ENCODE peak calls at places on chromosome 6, in eight cellular contexts. O is A549, F is HCT116, J is SK-N-SH, S is K562, M is WTC11, E is GM12878, Y is HepG2. G is an unnamed sample.

GRCh38 chr6:25476126-25476525 is 175.9 kb upstream of the SCGN start:
- DNase-seq in O (no peak), F (no peak), J (no peak), S (no peak), M (no peak), E (no peak), Y (no peak), G (no peak)

GRCh38 chr6:6008648-6009421 is 2.1 kb upstream of the NRN1 start:
- DNase-seq in O (peak), F (peak), J (peak), S (peak), M (peak), E (peak), Y (peak), G (peak)

GRCh38 chr6:46677314-46677654 is 10.4 kb upstream of the TDRD6 start:
- DNase-seq in O (peak), F (no peak), J (no peak), S (no peak), M (no peak), E (no peak), Y (peak), G (no peak)

GRCh38 chr6:132490478-132491204 is 22.3 kb downstream of the STX7 start:
- DNase-seq in O (no peak), F (no peak), J (no peak), S (no peak), M (no peak), E (no peak), Y (no peak), G (peak)

GRCh38 chr6:160071805-160072687 is 49.6 kb upstream of the SLC22A1 start:
- DNase-seq in O (peak), F (no peak), J (no peak), S (no peak), M (peak), E (no peak), Y (no peak), G (no peak)

GRCh38 chr6:111478749-111479148 is 4.3 kb downstream of the REV3L start:
- DNase-seq in O (peak), F (peak), J (no peak), S (no peak), M (no peak), E (peak), Y (peak), G (peak)

GRCh38 chr6:140050232-140050995 is 676.0 kb upstream of the CITED2 start:
- DNase-seq in O (no peak), F (no peak), J (peak), S (no peak), M (no peak), E (no peak), Y (peak), G (no peak)

GRCh38 chr6:123777554-123777953 is 26.1 kb upstream of the NKAIN2 start:
- DNase-seq in O (no peak), F (no peak), J (no peak), S (no peak), M (no peak), E (no peak), Y (no peak), G (peak)

GRCh38 chr6:43628392-43629103 is 516 bp downstream of the GTPBP2 start:
- DNase-seq in O (peak), F (peak), J (peak), S (peak), M (peak), E (no peak), Y (peak), G (peak)

GRCh38 chr6:22308939-22309338 is 12.1 kb upstream of the PRL start:
- DNase-seq in O (no peak), F (no peak), J (no peak), S (no peak), M (no peak), E (no peak), Y (no peak), G (no peak)

GRCh38 chr6:35663447-35664235 is 25.1 kb downstream of the FKBP5 start:
- DNase-seq in O (no peak), F (no peak), J (no peak), S (no peak), M (no peak), E (no peak), Y (no peak), G (peak)

GRCh38 chr6:1678201-1678600 is 68.5 kb downstream of the FOXC1 start:
- DNase-seq in O (no peak), F (no peak), J (no peak), S (no peak), M (no peak), E (no peak), Y (no peak), G (peak)

GRCh38 chr6:118656822-118657451 is 5.5 kb upstream of the CEP85L start:
- DNase-seq in O (no peak), F (no peak), J (no peak), S (no peak), M (no peak), E (no peak), Y (no peak), G (no peak)

GRCh38 chr6:6600865-6601264 is 12.3 kb downstream of the LY86 start:
- DNase-seq in O (no peak), F (no peak), J (no peak), S (no peak), M (no peak), E (no peak), Y (peak), G (no peak)

GRCh38 chr6:82818727-82819126 is 246.9 kb downstream of the UBE3D start:
- DNase-seq in O (no peak), F (no peak), J (no peak), S (no peak), M (no peak), E (no peak), Y (no peak), G (no peak)

GRCh38 chr6:55557176-55557575 is 21.8 kb downstream of the HMGCLL1 start:
- DNase-seq in O (no peak), F (no peak), J (no peak), S (no peak), M (no peak), E (no peak), Y (no peak), G (no peak)

GRCh38 chr6:27126815-27127537 is 120.5 kb upstream of the PRSS16 start:
- DNase-seq in O (peak), F (peak), J (peak), S (peak), M (peak), E (peak), Y (peak), G (peak)

GRCh38 chr6:159074120-159074684 is 29.4 kb upstream of the TAGAP start:
- DNase-seq in O (peak), F (peak), J (peak), S (peak), M (no peak), E (no peak), Y (no peak), G (peak)

GRCh38 chr6:49406241-49406970 is 56.6 kb downstream of the MMUT start:
- DNase-seq in O (no peak), F (no peak), J (no peak), S (no peak), M (no peak), E (no peak), Y (no peak), G (no peak)

GRCh38 chr6:44464527-44465310 is 77.2 kb downstream of the CDC5L start:
- DNase-seq in O (no peak), F (no peak), J (no peak), S (no peak), M (no peak), E (no peak), Y (peak), G (no peak)

GRCh38 chr6:40097590-40097989 is 163.3 kb upstream of the MOCS1 start:
- DNase-seq in O (no peak), F (no peak), J (no peak), S (no peak), M (no peak), E (no peak), Y (no peak), G (no peak)

GRCh38 chr6:140388141-140388802 is 1013.8 kb upstream of the CITED2 start:
- DNase-seq in O (peak), F (no peak), J (no peak), S (no peak), M (no peak), E (no peak), Y (peak), G (no peak)

GRCh38 chr6:116682334-116682712 is 1.3 kb downstream of the KPNA5 start:
- DNase-seq in O (no peak), F (no peak), J (peak), S (no peak), M (no peak), E (peak), Y (no peak), G (peak)

GRCh38 chr6:22366214-22366613 is 69.4 kb upstream of the PRL start:
- DNase-seq in O (no peak), F (no peak), J (no peak), S (no peak), M (no peak), E (no peak), Y (no peak), G (no peak)

GRCh38 chr6:167892835-167893234 is 66.1 kb downstream of the AFDN start:
- DNase-seq in O (no peak), F (no peak), J (no peak), S (no peak), M (peak), E (no peak), Y (no peak), G (no peak)

GRCh38 chr6:8065519-8065911 is 1.3 kb upstream of the BLOC1S5 start:
- DNase-seq in O (no peak), F (no peak), J (no peak), S (no peak), M (no peak), E (peak), Y (no peak), G (no peak)

GRCh38 chr6:53566755-53567154 is 21.9 kb upstream of the GCLC start:
- DNase-seq in O (no peak), F (no peak), J (no peak), S (no peak), M (no peak), E (no peak), Y (no peak), G (no peak)

GRCh38 chr6:22333802-22334201 is 37.0 kb upstream of the PRL start:
- DNase-seq in O (no peak), F (no peak), J (no peak), S (no peak), M (no peak), E (no peak), Y (no peak), G (no peak)

GRCh38 chr6:130107710-130108109 is 89.3 kb downstream of the L3MBTL3 start:
- DNase-seq in O (no peak), F (no peak), J (no peak), S (no peak), M (no peak), E (no peak), Y (no peak), G (no peak)

GRCh38 chr6:70599187-70599586 is 32.5 kb downstream of the SDHAF4 start:
- DNase-seq in O (no peak), F (no peak), J (no peak), S (no peak), M (no peak), E (no peak), Y (no peak), G (no peak)

GRCh38 chr6:133184798-133185380 is 56.3 kb upstream of the EYA4 start:
- DNase-seq in O (peak), F (no peak), J (no peak), S (no peak), M (no peak), E (no peak), Y (no peak), G (peak)

GRCh38 chr6:138769102-138769676 is 4.4 kb upstream of the CCDC28A start:
- DNase-seq in O (no peak), F (no peak), J (no peak), S (no peak), M (no peak), E (no peak), Y (no peak), G (peak)

GRCh38 chr6:134551245-134551960 is 233.5 kb upstream of the SGK1 start:
- DNase-seq in O (peak), F (no peak), J (no peak), S (no peak), M (no peak), E (no peak), Y (no peak), G (peak)

GRCh38 chr6:39925191-39925930 is 8.9 kb downstream of the MOCS1 start:
- DNase-seq in O (no peak), F (no peak), J (no peak), S (no peak), M (no peak), E (no peak), Y (no peak), G (no peak)

GRCh38 chr6:106745396-106745795 is 116.0 kb downstream of the QRSL1 start:
- DNase-seq in O (no peak), F (no peak), J (no peak), S (no peak), M (no peak), E (no peak), Y (peak), G (no peak)

GRCh38 chr6:106744781-106745180 is 115.4 kb downstream of the QRSL1 start:
- DNase-seq in O (no peak), F (no peak), J (no peak), S (no peak), M (no peak), E (no peak), Y (no peak), G (no peak)

GRCh38 chr6:106746660-106747059 is 117.3 kb downstream of the QRSL1 start:
- DNase-seq in O (peak), F (no peak), J (no peak), S (no peak), M (no peak), E (no peak), Y (peak), G (no peak)

GRCh38 chr6:106747139-106747538 is 117.8 kb downstream of the QRSL1 start:
- DNase-seq in O (no peak), F (no peak), J (no peak), S (no peak), M (no peak), E (no peak), Y (no peak), G (no peak)

DNA sequence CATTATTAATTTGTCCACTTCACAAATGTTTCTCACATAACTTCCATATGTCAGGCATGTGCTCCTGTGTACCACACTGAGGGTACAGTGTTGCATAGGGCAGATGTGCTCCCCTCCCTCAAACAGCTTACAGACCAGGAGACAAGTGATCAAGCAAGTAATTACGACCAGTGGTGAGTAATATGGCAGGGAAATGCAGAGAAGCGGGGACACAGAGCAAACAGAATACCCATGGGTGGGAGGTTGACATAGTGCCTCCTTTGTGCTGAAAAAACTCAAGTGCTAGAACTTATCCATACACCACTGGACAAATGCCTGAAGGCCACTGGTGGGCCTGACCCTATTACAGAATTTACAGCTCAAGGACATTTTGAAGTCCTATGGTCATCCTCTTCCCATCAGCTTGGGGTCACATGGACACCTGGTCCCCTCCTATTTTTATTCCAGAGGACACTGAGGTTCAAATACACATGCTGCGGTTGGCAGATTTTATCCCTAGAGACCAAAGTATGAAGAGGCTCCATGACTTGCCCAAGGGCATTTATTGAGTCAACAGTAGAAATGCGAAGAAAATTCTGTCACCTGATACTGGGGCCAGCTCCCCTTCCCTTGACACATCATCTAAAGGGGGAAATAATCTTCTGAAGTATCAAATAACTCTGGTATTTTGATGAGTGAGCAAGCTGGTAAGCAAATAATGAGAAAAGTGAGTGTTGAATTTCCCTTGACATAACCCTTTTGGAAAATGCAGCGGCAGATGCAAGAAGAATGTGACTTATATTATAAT is 116.6 kb downstream of the QRSL1 start:
- DNase-seq in O (peak), F (no peak), J (no peak), S (no peak), M (no peak), E (no peak), Y (peak), G (no peak)
- TF ChIP-seq MAX in O (peak), F (no peak), J (no peak), S (no peak), M (no peak), E (no peak), Y (no peak), G (no peak)

GRCh38 chr6:158022749-158023596 is 41.3 kb downstream of the SYNJ2 start:
- DNase-seq in O (no peak), F (no peak), J (no peak), S (no peak), M (no peak), E (no peak), Y (no peak), G (no peak)

GRCh38 chr6:158024566-158025297 is 43.1 kb downstream of the SYNJ2 start:
- DNase-seq in O (no peak), F (no peak), J (no peak), S (peak), M (no peak), E (no peak), Y (no peak), G (no peak)

GRCh38 chr6:158021376-158021775 is 39.7 kb downstream of the SYNJ2 start:
- DNase-seq in O (no peak), F (no peak), J (no peak), S (no peak), M (no peak), E (no peak), Y (no peak), G (no peak)

GRCh38 chr6:158021814-158022748 is 40.4 kb downstream of the SYNJ2 start:
- DNase-seq in O (no peak), F (no peak), J (no peak), S (no peak), M (no peak), E (no peak), Y (no peak), G (no peak)

DNA sequence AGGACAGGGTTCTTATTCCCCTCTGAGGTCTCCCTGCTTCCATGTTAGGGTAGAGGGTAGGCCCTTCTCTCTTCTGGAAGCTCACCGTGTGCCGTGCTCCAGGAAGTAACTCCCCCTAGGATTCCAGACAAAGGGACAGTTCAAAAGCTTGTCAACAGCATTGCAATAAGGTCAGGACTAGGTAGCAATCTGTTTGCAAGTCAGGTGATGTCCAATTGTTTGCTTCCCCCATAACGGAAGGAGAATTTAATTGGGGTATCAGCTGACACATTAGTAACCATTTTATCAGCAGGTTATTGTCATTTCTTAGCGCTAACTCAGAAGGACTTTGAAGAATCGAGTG is 41.9 kb downstream of the SYNJ2 start:
- DNase-seq in O (no peak), F (no peak), J (no peak), S (no peak), M (no peak), E (no peak), Y (peak), G (no peak)
- TF ChIP-seq MAX in O (no peak), F (no peak), J (no peak), S (no peak), M (no peak), E (no peak), Y (no peak), G (no peak)

GRCh38 chr6:136225496-136225895 is 24.6 kb downstream of the MTFR2 start:
- DNase-seq in O (peak), F (no peak), J (no peak), S (no peak), M (no peak), E (no peak), Y (no peak), G (no peak)
- TF ChIP-seq MAX in O (no peak), F (no peak), J (no peak), S (no peak), M (no peak), E (no peak), Y (no peak), G (no peak)

DNA sequence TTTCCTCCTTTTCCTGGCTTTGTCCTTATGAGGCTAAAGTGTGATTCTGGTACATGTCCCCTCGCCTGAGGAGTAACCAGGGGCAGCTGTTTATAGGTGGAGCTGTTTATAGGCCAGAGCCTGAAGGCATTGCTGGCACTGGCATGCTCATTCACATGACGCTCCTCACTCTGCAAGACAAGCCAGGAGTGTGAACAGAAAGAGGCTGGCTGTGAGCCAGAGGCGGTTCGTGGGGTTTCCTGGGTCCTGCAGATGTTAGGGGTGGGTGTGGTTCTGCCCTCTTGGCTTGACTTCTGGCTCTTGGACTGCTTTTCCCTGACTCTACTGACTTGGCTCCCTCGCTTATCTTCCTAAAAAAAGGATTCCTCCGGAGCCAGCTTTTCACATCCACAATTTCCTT is 12.8 kb upstream of the MDFI start:
- DNase-seq in O (no peak), F (no peak), J (no peak), S (no peak), M (no peak), E (no peak), Y (no peak), G (no peak)
- TF ChIP-seq MAX in O (no peak), F (no peak), J (no peak), S (no peak), M (no peak), E (no peak), Y (no peak), G (no peak)

GRCh38 chr6:652865-653264 is 4.0 kb downstream of the HUS1B start:
- DNase-seq in O (no peak), F (no peak), J (no peak), S (no peak), M (no peak), E (no peak), Y (no peak), G (no peak)

GRCh38 chr6:656460-657252 is at the start of gene HUS1B:
- DNase-seq in O (no peak), F (no peak), J (no peak), S (no peak), M (peak), E (no peak), Y (no peak), G (no peak)

GRCh38 chr6:650098-650497 is 6.8 kb downstream of the HUS1B start:
- DNase-seq in O (no peak), F (no peak), J (no peak), S (no peak), M (no peak), E (no peak), Y (no peak), G (no peak)

GRCh38 chr6:657743-658142 is 843 bp upstream of the HUS1B start:
- DNase-seq in O (no peak), F (no peak), J (no peak), S (no peak), M (no peak), E (no peak), Y (no peak), G (no peak)

DNA sequence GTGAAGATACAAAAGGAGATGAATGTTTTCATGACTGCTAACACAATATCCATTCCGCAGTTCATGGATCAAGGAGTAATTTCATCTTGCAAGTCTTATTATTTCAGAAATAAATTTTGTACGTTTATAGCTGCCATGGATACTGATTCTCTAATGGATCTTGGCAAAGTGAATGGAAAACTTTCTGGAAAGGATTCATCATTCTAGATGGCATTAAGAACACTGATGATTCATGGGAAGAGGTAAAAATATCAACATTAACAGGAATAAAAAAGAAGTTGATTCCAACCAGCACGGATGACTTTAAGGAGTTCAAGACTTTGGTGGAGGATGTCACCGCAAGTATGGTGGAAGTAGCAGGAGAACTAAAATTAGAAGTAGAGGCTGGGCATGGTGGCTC is 2.8 kb downstream of the HUS1B start:
- DNase-seq in O (no peak), F (no peak), J (no peak), S (no peak), M (no peak), E (no peak), Y (no peak), G (peak)
- TF ChIP-seq MAX in O (no peak), F (no peak), J (no peak), S (no peak), M (no peak), E (no peak), Y (no peak), G (no peak)

G was measured in endothelial cell of umbilical vein.